ENCODE peak calls at places on chromosome 15, in eight cellular contexts. One of them, this sample, is unnamed.

GRCh38 chr15:67175643-67176071 is 78.8 kb downstream of the AAGAB start:
- DNase-seq in GM10248: peak
- DNase-seq in mucosa of descending colon: no peak
- DNase-seq in SK-N-SH: no peak
- DNase-seq in colonic mucosa: no peak
- DNase-seq in astrocyte of the spinal cord: no peak
- DNase-seq in tibial nerve: peak
- DNase-seq in heart right ventricle: no peak
- DNase-seq in this sample: peak

GRCh38 chr15:29136815-29137214 is 132.8 kb downstream of the NSMCE3 start:
- DNase-seq in mucosa of descending colon: no peak
- DNase-seq in SK-N-SH: no peak
- DNase-seq in astrocyte of the spinal cord: no peak
- DNase-seq in tibial nerve: no peak
- DNase-seq in colonic mucosa: no peak
- DNase-seq in heart right ventricle: no peak
- DNase-seq in GM10248: no peak
- DNase-seq in this sample: no peak

GRCh38 chr15:71443538-71443937 is 328.3 kb downstream of the THSD4 start:
- DNase-seq in tibial nerve: peak
- DNase-seq in SK-N-SH: peak
- DNase-seq in GM10248: peak
- DNase-seq in mucosa of descending colon: peak
- DNase-seq in astrocyte of the spinal cord: peak
- DNase-seq in colonic mucosa: peak
- DNase-seq in heart right ventricle: peak
- DNase-seq in this sample: peak

GRCh38 chr15:63233667-63234419 is 43.6 kb upstream of the APH1B start:
- DNase-seq in colonic mucosa: no peak
- DNase-seq in SK-N-SH: no peak
- DNase-seq in astrocyte of the spinal cord: peak
- DNase-seq in mucosa of descending colon: no peak
- DNase-seq in GM10248: no peak
- DNase-seq in tibial nerve: no peak
- DNase-seq in heart right ventricle: no peak
- DNase-seq in this sample: no peak

GRCh38 chr15:40392986-40393948 is 10.7 kb downstream of the KNSTRN start:
- DNase-seq in colonic mucosa: no peak
- DNase-seq in heart right ventricle: no peak
- DNase-seq in astrocyte of the spinal cord: no peak
- DNase-seq in tibial nerve: no peak
- DNase-seq in SK-N-SH: no peak
- DNase-seq in mucosa of descending colon: no peak
- DNase-seq in GM10248: no peak
- DNase-seq in this sample: no peak

GRCh38 chr15:35455201-35455600 is 90.8 kb downstream of the DPH6 start:
- DNase-seq in colonic mucosa: no peak
- DNase-seq in heart right ventricle: no peak
- DNase-seq in SK-N-SH: no peak
- DNase-seq in tibial nerve: no peak
- DNase-seq in GM10248: no peak
- DNase-seq in mucosa of descending colon: no peak
- DNase-seq in astrocyte of the spinal cord: no peak
- DNase-seq in this sample: no peak

GRCh38 chr15:31378363-31378903 is 51.8 kb downstream of the KLF13 start:
- DNase-seq in mucosa of descending colon: peak
- DNase-seq in colonic mucosa: no peak
- DNase-seq in SK-N-SH: no peak
- DNase-seq in tibial nerve: no peak
- DNase-seq in astrocyte of the spinal cord: no peak
- DNase-seq in heart right ventricle: no peak
- DNase-seq in GM10248: no peak
- DNase-seq in this sample: no peak

GRCh38 chr15:41661529-41662225 is 1.5 kb downstream of the MGA start:
- DNase-seq in SK-N-SH: peak
- DNase-seq in mucosa of descending colon: peak
- DNase-seq in heart right ventricle: peak
- DNase-seq in GM10248: peak
- DNase-seq in colonic mucosa: peak
- DNase-seq in astrocyte of the spinal cord: peak
- DNase-seq in tibial nerve: peak
- DNase-seq in this sample: peak

GRCh38 chr15:63043391-63044076 is 987 bp downstream of the TPM1 start:
- DNase-seq in heart right ventricle: peak
- DNase-seq in colonic mucosa: peak
- DNase-seq in mucosa of descending colon: peak
- DNase-seq in GM10248: no peak
- DNase-seq in astrocyte of the spinal cord: peak
- DNase-seq in tibial nerve: no peak
- DNase-seq in SK-N-SH: peak
- DNase-seq in this sample: peak

GRCh38 chr15:51200791-51201190 is 106.1 kb upstream of the TNFAIP8L3 start:
- DNase-seq in mucosa of descending colon: no peak
- DNase-seq in heart right ventricle: no peak
- DNase-seq in GM10248: no peak
- DNase-seq in astrocyte of the spinal cord: no peak
- DNase-seq in colonic mucosa: no peak
- DNase-seq in SK-N-SH: no peak
- DNase-seq in tibial nerve: no peak
- DNase-seq in this sample: no peak

GRCh38 chr15:61528590-61528929 is 299.5 kb upstream of the RORA start:
- DNase-seq in mucosa of descending colon: no peak
- DNase-seq in tibial nerve: no peak
- DNase-seq in astrocyte of the spinal cord: no peak
- DNase-seq in GM10248: no peak
- DNase-seq in colonic mucosa: no peak
- DNase-seq in heart right ventricle: no peak
- DNase-seq in SK-N-SH: no peak
- DNase-seq in this sample: no peak

GRCh38 chr15:88736204-88736603 is 67.0 kb upstream of the ACAN start:
- DNase-seq in mucosa of descending colon: no peak
- DNase-seq in colonic mucosa: no peak
- DNase-seq in GM10248: no peak
- DNase-seq in astrocyte of the spinal cord: no peak
- DNase-seq in SK-N-SH: no peak
- DNase-seq in heart right ventricle: no peak
- DNase-seq in tibial nerve: no peak
- DNase-seq in this sample: no peak

GRCh38 chr15:101381671-101382212 is 86.7 kb upstream of the SNRPA1 start:
- DNase-seq in SK-N-SH: no peak
- DNase-seq in heart right ventricle: no peak
- DNase-seq in colonic mucosa: no peak
- DNase-seq in mucosa of descending colon: no peak
- DNase-seq in tibial nerve: no peak
- DNase-seq in astrocyte of the spinal cord: no peak
- DNase-seq in GM10248: no peak
- DNase-seq in this sample: no peak

GRCh38 chr15:82952156-82953081 is at the start of gene HOMER2:
- DNase-seq in SK-N-SH: peak
- DNase-seq in heart right ventricle: peak
- DNase-seq in mucosa of descending colon: peak
- DNase-seq in GM10248: no peak
- DNase-seq in colonic mucosa: no peak
- DNase-seq in tibial nerve: no peak
- DNase-seq in astrocyte of the spinal cord: no peak
- DNase-seq in this sample: peak

GRCh38 chr15:72227192-72227586 is 3.8 kb downstream of the PKM start:
- DNase-seq in astrocyte of the spinal cord: peak
- DNase-seq in SK-N-SH: no peak
- DNase-seq in heart right ventricle: no peak
- DNase-seq in colonic mucosa: peak
- DNase-seq in tibial nerve: no peak
- DNase-seq in GM10248: no peak
- DNase-seq in mucosa of descending colon: no peak
- DNase-seq in this sample: peak

GRCh38 chr15:55526559-55527036 is 18.6 kb upstream of the DNAAF4 start:
- DNase-seq in colonic mucosa: no peak
- DNase-seq in mucosa of descending colon: no peak
- DNase-seq in SK-N-SH: peak
- DNase-seq in tibial nerve: no peak
- DNase-seq in astrocyte of the spinal cord: peak
- DNase-seq in heart right ventricle: no peak
- DNase-seq in GM10248: peak
- DNase-seq in this sample: peak

GRCh38 chr15:61794881-61795280 is 265.4 kb downstream of the VPS13C start:
- DNase-seq in tibial nerve: no peak
- DNase-seq in astrocyte of the spinal cord: peak
- DNase-seq in heart right ventricle: no peak
- DNase-seq in GM10248: no peak
- DNase-seq in mucosa of descending colon: no peak
- DNase-seq in SK-N-SH: no peak
- DNase-seq in colonic mucosa: no peak
- DNase-seq in this sample: no peak

GRCh38 chr15:33500432-33500831 is 189.7 kb downstream of the RYR3 start:
- DNase-seq in heart right ventricle: no peak
- DNase-seq in astrocyte of the spinal cord: no peak
- DNase-seq in GM10248: no peak
- DNase-seq in colonic mucosa: no peak
- DNase-seq in mucosa of descending colon: no peak
- DNase-seq in SK-N-SH: no peak
- DNase-seq in tibial nerve: no peak
- DNase-seq in this sample: no peak

GRCh38 chr15:91031796-91032195 is 9.4 kb upstream of the VPS33B start:
- DNase-seq in GM10248: no peak
- DNase-seq in astrocyte of the spinal cord: no peak
- DNase-seq in mucosa of descending colon: no peak
- DNase-seq in colonic mucosa: no peak
- DNase-seq in heart right ventricle: no peak
- DNase-seq in tibial nerve: no peak
- DNase-seq in SK-N-SH: no peak
- DNase-seq in this sample: no peak

GRCh38 chr15:37372064-37372463 is 271.7 kb upstream of the MEIS2 start:
- DNase-seq in astrocyte of the spinal cord: no peak
- DNase-seq in GM10248: no peak
- DNase-seq in colonic mucosa: no peak
- DNase-seq in heart right ventricle: no peak
- DNase-seq in SK-N-SH: peak
- DNase-seq in tibial nerve: no peak
- DNase-seq in mucosa of descending colon: no peak
- DNase-seq in this sample: no peak

GRCh38 chr15:85412956-85413854 is 32.8 kb downstream of the AKAP13 start:
- DNase-seq in astrocyte of the spinal cord: peak
- DNase-seq in GM10248: peak
- DNase-seq in heart right ventricle: peak
- DNase-seq in mucosa of descending colon: peak
- DNase-seq in tibial nerve: peak
- DNase-seq in SK-N-SH: peak
- DNase-seq in colonic mucosa: peak
- DNase-seq in this sample: peak
- TF ChIP-seq CTCF in astrocyte of the spinal cord: no peak
- TF ChIP-seq CTCF in GM10248: peak
- TF ChIP-seq CTCF in heart right ventricle: peak
- TF ChIP-seq CTCF in mucosa of descending colon: no peak
- TF ChIP-seq CTCF in tibial nerve: no peak
- TF ChIP-seq CTCF in SK-N-SH: peak
- TF ChIP-seq CTCF in colonic mucosa: no peak
- TF ChIP-seq CTCF in this sample: peak

GRCh38 chr15:42788725-42789124 is 51.8 kb upstream of the CDAN1 start:
- DNase-seq in colonic mucosa: no peak
- DNase-seq in heart right ventricle: no peak
- DNase-seq in SK-N-SH: no peak
- DNase-seq in astrocyte of the spinal cord: no peak
- DNase-seq in GM10248: no peak
- DNase-seq in tibial nerve: no peak
- DNase-seq in mucosa of descending colon: no peak
- DNase-seq in this sample: no peak

GRCh38 chr15:42785569-42785968 is 48.6 kb upstream of the CDAN1 start:
- DNase-seq in GM10248: no peak
- DNase-seq in heart right ventricle: no peak
- DNase-seq in tibial nerve: no peak
- DNase-seq in SK-N-SH: no peak
- DNase-seq in astrocyte of the spinal cord: no peak
- DNase-seq in colonic mucosa: no peak
- DNase-seq in mucosa of descending colon: no peak
- DNase-seq in this sample: no peak

GRCh38 chr15:42784705-42785104 is 47.8 kb upstream of the CDAN1 start:
- DNase-seq in astrocyte of the spinal cord: no peak
- DNase-seq in mucosa of descending colon: no peak
- DNase-seq in colonic mucosa: no peak
- DNase-seq in GM10248: no peak
- DNase-seq in heart right ventricle: no peak
- DNase-seq in tibial nerve: no peak
- DNase-seq in SK-N-SH: no peak
- DNase-seq in this sample: no peak

GRCh38 chr15:42786978-42787377 is 50.0 kb upstream of the CDAN1 start:
- DNase-seq in tibial nerve: no peak
- DNase-seq in mucosa of descending colon: no peak
- DNase-seq in GM10248: no peak
- DNase-seq in heart right ventricle: no peak
- DNase-seq in astrocyte of the spinal cord: no peak
- DNase-seq in colonic mucosa: no peak
- DNase-seq in SK-N-SH: no peak
- DNase-seq in this sample: no peak
- TF ChIP-seq CTCF in tibial nerve: no peak
- TF ChIP-seq CTCF in mucosa of descending colon: no peak
- TF ChIP-seq CTCF in GM10248: no peak
- TF ChIP-seq CTCF in heart right ventricle: no peak
- TF ChIP-seq CTCF in astrocyte of the spinal cord: no peak
- TF ChIP-seq CTCF in colonic mucosa: no peak
- TF ChIP-seq CTCF in SK-N-SH: no peak
- TF ChIP-seq CTCF in this sample: no peak

DNA sequence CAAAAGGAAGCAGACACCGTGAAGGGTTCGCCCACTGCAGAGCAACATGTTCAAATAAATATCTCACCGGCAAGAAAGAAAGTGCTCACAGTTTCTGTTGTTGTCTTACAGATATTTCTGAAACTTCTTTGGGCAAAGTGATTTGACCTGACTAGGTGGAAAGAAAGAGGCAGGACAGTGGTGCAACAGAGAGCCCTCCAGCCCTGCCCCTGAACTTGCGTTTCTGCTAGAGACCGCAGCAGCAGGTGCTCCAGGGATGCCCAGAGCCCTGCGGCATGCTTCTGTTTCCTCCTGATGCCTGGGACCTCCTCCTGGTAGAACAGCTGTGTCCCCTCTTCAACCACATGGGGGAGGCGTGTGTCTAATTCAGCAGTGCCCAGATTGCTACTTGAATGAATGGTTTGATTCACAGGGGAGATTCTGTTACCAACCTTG is 123.4 kb downstream of the ATP10A start:
- DNase-seq in mucosa of descending colon: no peak
- DNase-seq in tibial nerve: no peak
- DNase-seq in colonic mucosa: no peak
- DNase-seq in GM10248: no peak
- DNase-seq in heart right ventricle: no peak
- DNase-seq in astrocyte of the spinal cord: peak
- DNase-seq in SK-N-SH: peak
- DNase-seq in this sample: no peak
- TF ChIP-seq CTCF in mucosa of descending colon: no peak
- TF ChIP-seq CTCF in tibial nerve: no peak
- TF ChIP-seq CTCF in colonic mucosa: no peak
- TF ChIP-seq CTCF in GM10248: peak
- TF ChIP-seq CTCF in heart right ventricle: peak
- TF ChIP-seq CTCF in astrocyte of the spinal cord: peak
- TF ChIP-seq CTCF in SK-N-SH: no peak
- TF ChIP-seq CTCF in this sample: peak

DNA sequence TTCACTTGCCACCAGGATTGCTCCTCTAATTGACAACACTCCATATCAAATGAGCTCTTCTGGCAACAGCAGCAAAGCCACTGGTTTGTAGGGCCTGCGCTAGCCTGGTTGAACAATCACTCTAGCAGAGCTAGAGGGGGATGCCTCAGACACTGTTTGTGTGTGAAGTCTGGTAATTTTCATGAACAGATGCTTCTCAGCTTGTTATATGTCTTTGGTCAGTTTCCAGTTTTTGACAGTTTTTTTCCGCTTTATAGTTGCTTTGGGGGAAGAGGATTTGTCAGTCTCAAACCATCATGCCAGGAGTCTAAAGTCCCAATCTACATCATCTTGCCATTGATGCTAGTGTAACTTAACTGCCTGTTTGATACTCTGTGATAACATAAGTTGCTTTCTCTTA is 136.0 kb downstream of the HCN4 start:
- DNase-seq in GM10248: no peak
- DNase-seq in heart right ventricle: no peak
- DNase-seq in astrocyte of the spinal cord: no peak
- DNase-seq in SK-N-SH: no peak
- DNase-seq in mucosa of descending colon: no peak
- DNase-seq in tibial nerve: no peak
- DNase-seq in colonic mucosa: no peak
- DNase-seq in this sample: no peak
- TF ChIP-seq CTCF in GM10248: no peak
- TF ChIP-seq CTCF in heart right ventricle: no peak
- TF ChIP-seq CTCF in astrocyte of the spinal cord: no peak
- TF ChIP-seq CTCF in SK-N-SH: no peak
- TF ChIP-seq CTCF in mucosa of descending colon: no peak
- TF ChIP-seq CTCF in tibial nerve: no peak
- TF ChIP-seq CTCF in colonic mucosa: no peak
- TF ChIP-seq CTCF in this sample: no peak